ENCODE peak calls at places on chromosomes 5 and 9, in ten cellular contexts. V, J, X, P, S, G, C, Y, U and O are unnamed samples.

GRCh38 chr9:113708821-113709713 is 167.0 kb upstream of the ZNF618 start:
- DNase-seq in V (no peak), J (no peak), X (no peak), P (no peak), S (no peak), G (no peak), C (no peak), Y (no peak), U (no peak), O (no peak)

GRCh38 chr9:117649126-117649525 is 55.1 kb upstream of the TLR4 start:
- DNase-seq in V (no peak), J (no peak), X (no peak), P (no peak), S (no peak), G (no peak), C (no peak), Y (no peak), U (no peak), O (no peak)

GRCh38 chr9:107079589-107079988 is 203.5 kb upstream of the RAD23B start:
- DNase-seq in V (no peak), J (no peak), X (no peak), P (no peak), S (no peak), G (no peak), C (no peak), Y (no peak), U (no peak), O (no peak)

GRCh38 chr5:169094586-169095409 is 206.1 kb downstream of the SLIT3 start:
- DNase-seq in V (no peak), J (no peak), X (no peak), P (peak), S (no peak), G (no peak), C (no peak), Y (no peak), U (peak), O (no peak)

GRCh38 chr5:51271261-51271660 is 112.0 kb upstream of the ISL1 start:
- DNase-seq in V (no peak), J (no peak), X (no peak), P (no peak), S (no peak), G (no peak), C (no peak), Y (no peak), U (no peak), O (no peak)

GRCh38 chr5:143023447-143024096 is 253.4 kb downstream of the ARHGAP26 start:
- DNase-seq in V (no peak), J (no peak), X (peak), P (no peak), S (no peak), G (no peak), C (peak), Y (no peak), U (peak), O (no peak)

GRCh38 chr9:14323083-14323968 is 9.4 kb upstream of the NFIB start:
- DNase-seq in V (no peak), J (no peak), X (no peak), P (peak), S (no peak), G (no peak), C (no peak), Y (no peak), U (no peak), O (no peak)

GRCh38 chr9:132451276-132451675 is 41.3 kb downstream of the CFAP77 start:
- DNase-seq in V (no peak), J (no peak), X (no peak), P (no peak), S (no peak), G (no peak), C (no peak), Y (no peak), U (no peak), O (no peak)

GRCh38 chr5:2181164-2181956 is 298.6 kb upstream of the IRX4 start:
- DNase-seq in V (no peak), J (no peak), X (no peak), P (no peak), S (no peak), G (no peak), C (no peak), Y (no peak), U (no peak), O (no peak)

GRCh38 chr5:9387879-9388278 is 158.0 kb downstream of the SEMA5A start:
- DNase-seq in V (no peak), J (peak), X (no peak), P (peak), S (no peak), G (no peak), C (no peak), Y (no peak), U (no peak), O (no peak)

GRCh38 chr5:154308457-154309360 is 118.2 kb downstream of the GALNT10 start:
- DNase-seq in V (no peak), J (no peak), X (no peak), P (peak), S (no peak), G (no peak), C (no peak), Y (no peak), U (peak), O (no peak)

GRCh38 chr9:114156311-114156657 is 947 bp downstream of the COL27A1 start:
- DNase-seq in V (no peak), J (peak), X (peak), P (no peak), S (no peak), G (no peak), C (no peak), Y (no peak), U (peak), O (no peak)

GRCh38 chr5:82111191-82111590 is 139.4 kb downstream of the ATG10 start:
- DNase-seq in V (no peak), J (no peak), X (no peak), P (no peak), S (no peak), G (no peak), C (peak), Y (no peak), U (peak), O (no peak)

GRCh38 chr9:96183751-96184150 is 118.2 kb downstream of the HSD17B3 start:
- DNase-seq in V (no peak), J (no peak), X (no peak), P (no peak), S (no peak), G (no peak), C (no peak), Y (no peak), U (no peak), O (no peak)

GRCh38 chr9:121637441-121638222 is 13.8 kb upstream of the DAB2IP start:
- DNase-seq in V (no peak), J (no peak), X (no peak), P (peak), S (no peak), G (no peak), C (no peak), Y (no peak), U (peak), O (no peak)

GRCh38 chr5:56612759-56613158 is 202.6 kb upstream of the MAP3K1 start:
- DNase-seq in V (no peak), J (no peak), X (no peak), P (no peak), S (no peak), G (no peak), C (peak), Y (no peak), U (no peak), O (no peak)

GRCh38 chr5:113125371-113125770 is 148.8 kb downstream of the DCP2 start:
- DNase-seq in V (no peak), J (no peak), X (no peak), P (no peak), S (no peak), G (no peak), C (no peak), Y (no peak), U (no peak), O (no peak)

GRCh38 chr5:113127021-113127420 is 150.4 kb downstream of the DCP2 start:
- DNase-seq in V (no peak), J (no peak), X (no peak), P (no peak), S (no peak), G (no peak), C (no peak), Y (no peak), U (no peak), O (no peak)

GRCh38 chr5:113124914-113125313 is 148.3 kb downstream of the DCP2 start:
- DNase-seq in V (no peak), J (no peak), X (no peak), P (no peak), S (no peak), G (no peak), C (no peak), Y (no peak), U (no peak), O (no peak)

GRCh38 chr5:113122053-113122452 is 145.5 kb downstream of the DCP2 start:
- DNase-seq in V (no peak), J (no peak), X (no peak), P (peak), S (no peak), G (no peak), C (no peak), Y (no peak), U (peak), O (no peak)

DNA sequence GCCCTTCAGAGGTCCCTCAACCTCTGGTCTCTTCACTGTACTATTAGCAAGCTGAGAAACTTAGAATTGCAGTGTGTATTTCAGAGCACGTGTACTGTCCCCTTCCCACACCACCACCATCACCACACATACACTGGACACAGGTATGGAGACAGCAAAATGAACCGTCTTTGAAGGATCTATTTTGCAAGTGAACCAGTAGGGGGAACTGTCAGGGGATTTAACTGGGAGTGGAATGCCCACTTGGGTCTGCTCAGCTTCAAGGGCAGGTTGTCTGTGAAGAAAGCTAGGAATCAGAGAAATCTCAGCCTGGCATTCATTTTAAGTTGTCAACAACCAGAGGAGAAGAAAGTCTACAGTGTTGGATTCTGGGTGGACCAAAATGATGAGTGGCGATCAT is 147.0 kb downstream of the DCP2 start:
- DNase-seq in V (no peak), J (peak), X (peak), P (no peak), S (no peak), G (peak), C (peak), Y (no peak), U (peak), O (no peak)
- TF ChIP-seq CTCF in V (no peak), J (peak), X (peak), P (no peak), S (no peak), G (peak), C (peak), Y (no peak), U (peak), O (peak)

DNA sequence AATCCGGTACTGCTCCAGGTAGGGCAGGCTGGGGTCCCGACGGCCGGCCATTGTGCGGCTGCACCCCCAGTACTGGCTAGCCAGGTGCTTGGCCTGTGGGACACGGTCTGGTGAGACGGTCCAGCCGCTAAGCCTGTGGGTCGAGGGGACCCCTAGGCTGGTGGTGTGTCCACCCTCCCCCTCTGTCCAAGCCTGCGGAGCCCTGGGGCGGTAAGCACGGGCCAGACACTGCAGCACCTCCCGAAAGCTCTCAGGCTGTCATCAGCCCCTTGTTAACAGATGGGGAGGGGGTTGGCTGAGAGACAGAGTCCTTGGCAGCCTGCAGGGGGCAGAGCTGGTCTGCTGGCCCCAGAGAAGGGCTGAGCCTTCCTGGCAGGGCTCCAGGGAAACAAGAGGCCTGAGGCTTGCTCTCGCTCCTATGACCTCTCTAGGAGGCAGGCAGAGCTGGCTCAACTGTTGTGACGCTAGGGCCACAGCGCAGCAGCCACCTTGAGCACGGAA is 11.8 kb upstream of the MRNIP start:
- DNase-seq in V (no peak), J (peak), X (peak), P (no peak), S (peak), G (peak), C (peak), Y (peak), U (peak), O (peak)
- TF ChIP-seq CTCF in V (no peak), J (peak), X (no peak), P (peak), S (no peak), G (peak), C (peak), Y (peak), U (peak), O (peak)

DNA sequence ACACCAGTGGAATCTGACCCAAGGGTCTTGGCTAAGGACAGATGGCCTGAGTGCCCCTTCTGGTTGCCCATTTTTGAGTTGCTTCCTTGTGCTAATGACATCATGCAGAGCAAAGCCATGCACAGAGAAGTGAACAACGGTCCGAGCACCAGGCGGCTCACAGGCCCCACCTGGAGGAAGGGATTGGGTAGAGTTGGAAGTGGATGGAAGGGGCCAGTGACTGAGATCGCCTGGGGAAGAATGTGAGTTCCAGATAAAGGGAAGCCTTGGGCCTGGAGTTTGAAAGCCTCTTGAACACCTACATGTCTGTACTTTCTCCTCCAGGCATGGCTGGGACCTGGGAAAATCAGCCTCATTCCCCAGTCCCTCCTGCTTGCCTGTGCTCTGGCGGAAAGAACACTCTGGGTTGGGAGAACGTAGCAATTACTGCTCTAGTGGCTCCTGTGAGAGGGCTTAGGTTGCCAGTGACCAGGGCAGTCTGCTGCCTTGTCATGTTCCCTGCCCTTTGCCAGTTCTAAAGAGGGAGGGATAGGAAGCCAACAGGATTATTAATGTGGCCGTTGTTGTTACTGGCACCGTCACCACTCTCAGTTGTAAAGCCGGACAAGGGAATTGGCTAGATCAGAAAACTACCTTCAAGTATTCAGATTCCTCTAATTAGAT is 62.5 kb upstream of the PTPN3 start:
- DNase-seq in V (no peak), J (peak), X (peak), P (peak), S (no peak), G (peak), C (no peak), Y (no peak), U (no peak), O (no peak)
- TF ChIP-seq CTCF in V (no peak), J (peak), X (peak), P (peak), S (no peak), G (no peak), C (no peak), Y (no peak), U (no peak), O (peak)

GRCh38 chr9:133987455-133987800 is 4.7 kb downstream of the VAV2 start:
- DNase-seq in V (no peak), J (peak), X (no peak), P (no peak), S (no peak), G (no peak), C (no peak), Y (no peak), U (no peak), O (peak)

GRCh38 chr9:133989554-133990365 is 2.4 kb downstream of the VAV2 start:
- DNase-seq in V (no peak), J (no peak), X (no peak), P (no peak), S (no peak), G (no peak), C (no peak), Y (no peak), U (no peak), O (peak)

GRCh38 chr9:133986061-133986460 is 6.1 kb downstream of the VAV2 start:
- DNase-seq in V (no peak), J (no peak), X (no peak), P (no peak), S (no peak), G (no peak), C (no peak), Y (no peak), U (no peak), O (peak)

GRCh38 chr9:133987946-133988665 is 4.0 kb downstream of the VAV2 start:
- DNase-seq in V (no peak), J (peak), X (no peak), P (no peak), S (no peak), G (no peak), C (no peak), Y (no peak), U (no peak), O (peak)

GRCh38 chr9:133986774-133987454 is 5.2 kb downstream of the VAV2 start:
- DNase-seq in V (no peak), J (no peak), X (no peak), P (no peak), S (no peak), G (no peak), C (no peak), Y (no peak), U (no peak), O (peak)
- TF ChIP-seq CTCF in V (no peak), J (no peak), X (no peak), P (no peak), S (no peak), G (no peak), C (no peak), Y (no peak), U (no peak), O (no peak)

GRCh38 chr5:100479079-100479688 is 56.0 kb upstream of the FAM174A start:
- DNase-seq in V (no peak), J (peak), X (peak), P (peak), S (no peak), G (no peak), C (peak), Y (no peak), U (peak), O (no peak)
- TF ChIP-seq CTCF in V (peak), J (peak), X (peak), P (peak), S (peak), G (no peak), C (peak), Y (peak), U (peak), O (peak)

GRCh38 chr9:86434039-86434726 is 80.0 kb upstream of the TUT7 start:
- DNase-seq in V (no peak), J (peak), X (peak), P (peak), S (no peak), G (peak), C (peak), Y (no peak), U (peak), O (no peak)
- TF ChIP-seq CTCF in V (peak), J (peak), X (peak), P (peak), S (peak), G (peak), C (peak), Y (peak), U (peak), O (peak)

GRCh38 chr9:84003246-84003645 is 22.6 kb downstream of the RMI1 start:
- DNase-seq in V (no peak), J (no peak), X (no peak), P (peak), S (no peak), G (no peak), C (no peak), Y (no peak), U (no peak), O (no peak)
- TF ChIP-seq CTCF in V (no peak), J (no peak), X (no peak), P (no peak), S (no peak), G (no peak), C (no peak), Y (no peak), U (no peak), O (no peak)

GRCh38 chr5:119742311-119742710 is 113.0 kb downstream of the FAM170A start:
- DNase-seq in V (no peak), J (no peak), X (no peak), P (peak), S (no peak), G (no peak), C (no peak), Y (no peak), U (no peak), O (no peak)

GRCh38 chr5:119745976-119746375 is 116.6 kb downstream of the FAM170A start:
- DNase-seq in V (no peak), J (no peak), X (no peak), P (peak), S (no peak), G (no peak), C (no peak), Y (no peak), U (no peak), O (no peak)

GRCh38 chr5:119746984-119747383 is 117.6 kb downstream of the FAM170A start:
- DNase-seq in V (no peak), J (no peak), X (no peak), P (no peak), S (no peak), G (no peak), C (no peak), Y (no peak), U (no peak), O (no peak)

GRCh38 chr5:119743927-119744326 is 114.6 kb downstream of the FAM170A start:
- DNase-seq in V (no peak), J (peak), X (peak), P (peak), S (no peak), G (peak), C (peak), Y (no peak), U (peak), O (no peak)
- TF ChIP-seq CTCF in V (peak), J (peak), X (peak), P (peak), S (no peak), G (peak), C (peak), Y (peak), U (peak), O (peak)

GRCh38 chr9:83322438-83322837 is 215.8 kb downstream of the FRMD3 start:
- DNase-seq in V (no peak), J (no peak), X (no peak), P (no peak), S (no peak), G (no peak), C (no peak), Y (no peak), U (peak), O (no peak)
- TF ChIP-seq CTCF in V (no peak), J (no peak), X (no peak), P (no peak), S (no peak), G (no peak), C (no peak), Y (no peak), U (no peak), O (no peak)

GRCh38 chr5:75668988-75669760 is 48.1 kb downstream of the POC5 start:
- DNase-seq in V (peak), J (peak), X (no peak), P (peak), S (peak), G (no peak), C (peak), Y (no peak), U (no peak), O (no peak)

GRCh38 chr5:75664933-75665332 is 52.3 kb downstream of the POC5 start:
- DNase-seq in V (no peak), J (no peak), X (no peak), P (no peak), S (no peak), G (no peak), C (no peak), Y (no peak), U (no peak), O (no peak)

GRCh38 chr5:75668348-75668895 is 48.8 kb downstream of the POC5 start:
- DNase-seq in V (no peak), J (no peak), X (no peak), P (no peak), S (no peak), G (no peak), C (no peak), Y (no peak), U (no peak), O (no peak)

GRCh38 chr5:75666801-75667200 is 50.4 kb downstream of the POC5 start:
- DNase-seq in V (no peak), J (no peak), X (no peak), P (no peak), S (no peak), G (no peak), C (no peak), Y (no peak), U (no peak), O (no peak)

GRCh38 chr5:75667586-75667985 is 49.7 kb downstream of the POC5 start:
- DNase-seq in V (no peak), J (no peak), X (no peak), P (no peak), S (no peak), G (no peak), C (no peak), Y (no peak), U (no peak), O (no peak)
- TF ChIP-seq CTCF in V (no peak), J (no peak), X (no peak), P (peak), S (no peak), G (no peak), C (no peak), Y (no peak), U (peak), O (peak)